ENCODE peak calls at places on chromosome 16, in ten cellular contexts. Z is tibial artery, T is cardiac muscle cell, J is A549, W is aorta, H is body of pancreas, P is esophagus muscularis mucosa, E is testis, U is GM23338, A is transverse colon. L is an unnamed sample.

GRCh38 chr16:12320298-12320706 is 343.8 kb downstream of the SNX29 start:
- DNase-seq in A (no peak), J (no peak), W (no peak), E (no peak), T (no peak), U (no peak), H (no peak), Z (no peak), P (no peak), L (no peak)

GRCh38 chr16:67237396-67238277 is 9.6 kb downstream of the FHOD1 start:
- DNase-seq in H (no peak), U (no peak), A (no peak), Z (peak; percentile 20), T (no peak), J (no peak), W (peak; percentile 38), P (no peak), E (no peak), L (no peak)

GRCh38 chr16:17082126-17082882 is 388.5 kb downstream of the XYLT1 start:
- DNase-seq in T (no peak), U (peak; percentile 76), E (no peak), A (no peak), J (no peak), P (no peak), W (no peak), Z (no peak), H (no peak), L (no peak)

GRCh38 chr16:87094246-87094865 is 222.8 kb downstream of the C16orf95 start:
- DNase-seq in P (no peak), Z (no peak), H (no peak), U (no peak), J (no peak), T (no peak), E (no peak), W (no peak), A (no peak), L (no peak)

GRCh38 chr16:70267516-70267915 is 15.8 kb upstream of the EXOSC6 start:
- DNase-seq in T (peak; percentile 68), A (peak; percentile 33), H (no peak), J (peak; percentile 67), P (no peak), W (peak; percentile 48), Z (no peak), U (peak; percentile 85), E (peak; percentile 52), L (peak; percentile 31)

GRCh38 chr16:88315543-88316105 is 67.1 kb upstream of the ZNF469 start:
- DNase-seq in J (peak; percentile 75), W (no peak), U (no peak), E (no peak), T (peak; percentile 72), A (peak; percentile 12), P (no peak), Z (no peak), H (no peak), L (no peak)

GRCh38 chr16:87056551-87056950 is 260.6 kb downstream of the C16orf95 start:
- DNase-seq in P (no peak), E (no peak), U (no peak), H (no peak), A (no peak), Z (no peak), J (no peak), W (no peak), T (no peak), L (no peak)

GRCh38 chr16:19289805-19290490 is 4.4 kb downstream of the CLEC19A start:
- DNase-seq in J (no peak), H (no peak), Z (no peak), P (no peak), U (peak; percentile 72), W (no peak), A (no peak), T (no peak), E (no peak), L (no peak)

GRCh38 chr16:86925067-86925791 is 346.9 kb downstream of the FOXL1 start:
- DNase-seq in W (no peak), E (no peak), J (no peak), U (no peak), Z (no peak), P (no peak), H (no peak), A (no peak), T (peak; percentile 84), L (no peak)

GRCh38 chr16:74626741-74627416 is 20.0 kb upstream of the GLG1 start:
- DNase-seq in H (no peak), Z (no peak), U (no peak), W (no peak), T (no peak), A (no peak), J (no peak), P (no peak), E (no peak), L (no peak)

GRCh38 chr16:15770512-15770911 is 86.3 kb downstream of the MYH11 start:
- DNase-seq in H (no peak), A (no peak), E (no peak), W (no peak), J (no peak), T (peak; percentile 92), Z (no peak), U (no peak), P (no peak), L (no peak)

GRCh38 chr16:11321662-11322061 is 23.6 kb upstream of the RMI2 start:
- DNase-seq in E (no peak), W (no peak), T (no peak), J (no peak), Z (no peak), P (no peak), A (no peak), U (no peak), H (no peak), L (no peak)

GRCh38 chr16:77469639-77470038 is 34.8 kb upstream of the ADAMTS18 start:
- DNase-seq in J (no peak), T (no peak), W (no peak), A (no peak), E (no peak), H (no peak), Z (no peak), U (no peak), P (no peak), L (no peak)

GRCh38 chr16:48617711-48618148 is 7.8 kb upstream of the N4BP1 start:
- DNase-seq in A (no peak), W (peak; percentile 69), J (no peak), T (peak; percentile 87), Z (no peak), H (peak; percentile 34), P (no peak), U (no peak), E (peak; percentile 79), L (no peak)

GRCh38 chr16:86604436-86605220 is 26.3 kb downstream of the FOXL1 start:
- DNase-seq in P (no peak), A (no peak), U (no peak), H (no peak), J (no peak), E (peak; percentile 42), W (no peak), T (no peak), Z (no peak), L (peak; percentile 52)

GRCh38 chr16:70402916-70403659 is 35.8 kb downstream of the ST3GAL2 start:
- DNase-seq in H (no peak), T (peak; percentile 67), P (no peak), W (no peak), Z (no peak), U (no peak), A (no peak), J (no peak), E (no peak), L (no peak)

GRCh38 chr16:53433509-53433908 is 762 bp upstream of the RBL2 start:
- DNase-seq in W (no peak), H (no peak), A (no peak), P (no peak), E (no peak), Z (no peak), J (no peak), T (peak; percentile 3), U (peak; percentile 43), L (no peak)

GRCh38 chr16:1071561-1072225 is 854 bp upstream of the SSTR5 start:
- DNase-seq in U (no peak), W (no peak), J (no peak), H (no peak), E (no peak), Z (no peak), A (no peak), T (no peak), P (no peak), L (no peak)

GRCh38 chr16:1074379-1074649 is 1.8 kb downstream of the SSTR5 start:
- DNase-seq in J (no peak), E (no peak), U (no peak), T (no peak), P (no peak), A (no peak), W (no peak), Z (no peak), H (no peak), L (no peak)

GRCh38 chr16:1073262-1073558 is 663 bp downstream of the SSTR5 start:
- DNase-seq in U (no peak), Z (no peak), W (no peak), E (no peak), P (no peak), A (no peak), H (no peak), T (no peak), J (no peak), L (no peak)

GRCh38 chr16:1073566-1074378 is 1.2 kb downstream of the SSTR5 start:
- DNase-seq in P (no peak), T (no peak), J (peak; percentile 56), W (no peak), Z (no peak), E (no peak), A (no peak), H (no peak), U (peak; percentile 68), L (no peak)

GRCh38 chr16:1072526-1073261 is at the start of gene SSTR5:
- DNase-seq in J (no peak), Z (no peak), H (no peak), W (no peak), A (no peak), T (no peak), U (peak; percentile 52), P (no peak), E (no peak), L (no peak)
- H3K4me1 ChIP-seq in J (peaks cover 26% of the 10 kb centered on the region), Z (no peaks in the 10 kb centered on the region), H (peaks cover 15% of the 10 kb centered on the region), W (no peaks in the 10 kb centered on the region), A (no peaks in the 10 kb centered on the region), T (peaks cover 7% of the 10 kb centered on the region), U (peaks cover 13% of the 10 kb centered on the region), P (no peaks in the 10 kb centered on the region), E (no peaks in the 10 kb centered on the region), L (no peaks in the 10 kb centered on the region)

GRCh38 chr16:30901201-30902069 is 5.0 kb downstream of the CTF1 start:
- DNase-seq in H (no peak), A (no peak), J (peak; percentile 42), T (peak; percentile 18), U (no peak), W (no peak), P (no peak), E (no peak), Z (no peak), L (no peak)
- H3K4me3 ChIP-seq in H (no peak overlapping the region), A (peak overlapping the region; percentile 62), J (peak overlapping the region; percentile 49), T (peak overlapping the region; percentile 32), U (peak overlapping the region; percentile 59), W (no peak overlapping the region), P (peak overlapping the region; percentile 68), E (peak overlapping the region; percentile 52), Z (peak overlapping the region; percentile 55), L (no peak overlapping the region)

GRCh38 chr16:22369221-22369811 is 5.1 kb downstream of the CDR2 start:
- DNase-seq in T (peak; percentile 78), A (no peak), P (no peak), E (no peak), W (no peak), H (no peak), U (no peak), Z (no peak), J (peak; percentile 40), L (peak; percentile 25)
- H3K4me1 ChIP-seq in T (no peaks in the 10 kb centered on the region), A (peaks cover 57% of the 10 kb centered on the region), P (peaks cover 89% of the 10 kb centered on the region), E (peaks cover 4% of the 10 kb centered on the region), W (peaks cover 6% of the 10 kb centered on the region), H (peaks cover 65% of the 10 kb centered on the region), U (peaks cover 40% of the 10 kb centered on the region), Z (no peaks in the 10 kb centered on the region), J (peaks cover 50% of the 10 kb centered on the region), L (peaks cover 85% of the 10 kb centered on the region)

GRCh38 chr16:2507052-2507678 is 6.6 kb upstream of the ATP6V0C start:
- DNase-seq in J (no peak), H (no peak), W (peak; percentile 84), Z (peak; percentile 72), A (peak; percentile 49), T (no peak), U (peak; percentile 48), P (no peak), E (no peak), L (no peak)
- H3K4me3 ChIP-seq in J (no peak overlapping the region), H (no peak overlapping the region), W (no peak overlapping the region), Z (no peak overlapping the region), A (no peak overlapping the region), T (no peak overlapping the region), U (no peak overlapping the region), P (no peak overlapping the region), E (no peak overlapping the region), L (no peak overlapping the region)

L was measured in CD4-positive, alpha-beta memory T cell.